ENCODE peak calls at places on chromosomes 7 and 10, in four cellular contexts. F, B, Q and X are unnamed samples.

GRCh38 chr10:108735380-108735779 is 1187.9 kb downstream of the XPNPEP1 start:
- DNase-seq in F (no peak), B (no peak), Q (no peak), X (no peak)

GRCh38 chr7:26091933-26092332 is 60.1 kb upstream of the NFE2L3 start:
- DNase-seq in F (peak), B (no peak), Q (no peak), X (no peak)

GRCh38 chr7:119944601-119944972 is 328.4 kb upstream of the KCND2 start:
- DNase-seq in F (no peak), B (no peak), Q (no peak), X (no peak)

GRCh38 chr7:43443380-43443779 is 139.5 kb upstream of the STK17A start:
- DNase-seq in F (no peak), B (no peak), Q (no peak), X (no peak)

GRCh38 chr7:113652501-113652900 is 266.3 kb downstream of the PPP1R3A start:
- DNase-seq in F (no peak), B (no peak), Q (no peak), X (no peak)

GRCh38 chr7:133051066-133051465 is 30.8 kb downstream of the CHCHD3 start:
- DNase-seq in F (no peak), B (no peak), Q (no peak), X (no peak)

GRCh38 chr7:6616854-6617643 is 1.6 kb downstream of the ZNF853 start:
- DNase-seq in F (no peak), B (no peak), Q (no peak), X (no peak)

GRCh38 chr10:133134411-133135115 is 25.5 kb upstream of the KNDC1 start:
- DNase-seq in F (no peak), B (no peak), Q (peak), X (no peak)

GRCh38 chr10:125985557-125986246 is 89.3 kb downstream of the FANK1 start:
- DNase-seq in F (no peak), B (no peak), Q (no peak), X (no peak)

GRCh38 chr10:77710081-77710551 is 72.5 kb upstream of the KCNMA1 start:
- DNase-seq in F (no peak), B (no peak), Q (no peak), X (no peak)
- TF ChIP-seq EP300 in F (no peak), B (no peak), Q (no peak), X (no peak)

GRCh38 chr10:114521250-114521649 is 116.9 kb upstream of the AFAP1L2 start:
- DNase-seq in F (no peak), B (no peak), Q (no peak), X (no peak)

GRCh38 chr10:114523876-114524275 is 119.6 kb upstream of the AFAP1L2 start:
- DNase-seq in F (no peak), B (no peak), Q (no peak), X (no peak)

GRCh38 chr10:114526112-114526496 is 121.8 kb upstream of the AFAP1L2 start:
- DNase-seq in F (no peak), B (no peak), Q (no peak), X (no peak)

GRCh38 chr10:114525368-114525949 is 121.2 kb upstream of the AFAP1L2 start:
- DNase-seq in F (no peak), B (no peak), Q (no peak), X (no peak)

GRCh38 chr10:114526497-114527238 is 122.4 kb upstream of the AFAP1L2 start:
- DNase-seq in F (peak), B (peak), Q (peak), X (peak)
- TF ChIP-seq EP300 in F (no peak), B (no peak), Q (no peak), X (no peak)

GRCh38 chr10:114874827-114875541 is 53.4 kb downstream of the FHIP2A start:
- DNase-seq in F (no peak), B (no peak), Q (no peak), X (no peak)

GRCh38 chr10:114872519-114873087 is 51.0 kb downstream of the FHIP2A start:
- DNase-seq in F (no peak), B (no peak), Q (no peak), X (no peak)

GRCh38 chr10:114868801-114869200 is 47.2 kb downstream of the FHIP2A start:
- DNase-seq in F (no peak), B (no peak), Q (no peak), X (no peak)

GRCh38 chr10:114867365-114867764 is 45.8 kb downstream of the FHIP2A start:
- DNase-seq in F (no peak), B (no peak), Q (no peak), X (no peak)

DNA sequence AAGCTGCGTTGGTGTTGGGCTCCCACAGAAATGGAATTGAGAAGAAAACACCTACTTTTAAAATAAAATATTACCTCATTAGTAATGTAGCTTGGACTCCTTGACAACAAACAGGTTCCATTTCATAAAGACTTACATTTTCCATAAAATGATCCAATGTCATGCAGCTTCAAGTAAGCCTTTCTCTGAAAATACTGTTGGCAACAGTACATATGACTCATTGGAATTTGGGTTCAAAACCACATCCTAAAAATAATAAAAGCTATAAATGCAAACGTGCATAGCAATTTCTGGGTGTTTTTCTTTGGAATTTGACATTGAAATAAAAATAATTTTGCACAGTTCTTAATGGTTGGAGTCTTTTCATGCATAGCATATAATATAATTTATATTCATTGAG is 47.9 kb downstream of the FHIP2A start:
- DNase-seq in F (no peak), B (no peak), Q (no peak), X (no peak)
- TF ChIP-seq EP300 in F (no peak), B (no peak), Q (no peak), X (no peak)

GRCh38 chr10:29634764-29635625 is at the start of gene SVIL:
- DNase-seq in F (no peak), B (peak), Q (peak), X (peak)
- TF ChIP-seq EP300 in F (no peak), B (peak), Q (peak), X (no peak)

DNA sequence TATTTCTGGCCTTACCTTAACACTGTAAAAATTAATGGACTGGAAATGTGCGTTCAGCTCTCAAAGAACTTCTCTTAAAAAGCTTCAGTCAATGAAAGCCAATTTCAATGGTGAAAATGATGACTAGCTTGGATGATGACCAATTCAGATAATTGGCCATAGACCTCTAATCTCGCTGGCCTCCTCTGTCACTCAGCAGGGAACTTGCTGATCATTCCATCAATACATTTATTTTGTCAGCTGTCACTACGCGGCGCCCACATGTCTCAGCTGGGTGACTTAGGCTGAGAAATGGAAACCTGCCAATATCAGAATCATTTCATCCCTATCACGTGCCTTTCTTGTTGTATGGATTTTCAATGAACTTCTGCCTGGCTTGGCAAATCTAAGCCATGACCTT is 673.0 kb upstream of the AUTS2 start:
- DNase-seq in F (no peak), B (no peak), Q (no peak), X (no peak)
- TF ChIP-seq EP300 in F (no peak), B (no peak), Q (no peak), X (no peak)

GRCh38 chr7:148483515-148483914 is 107.1 kb upstream of the C7orf33 start:
- DNase-seq in F (no peak), B (no peak), Q (no peak), X (no peak)

GRCh38 chr7:148480479-148481146 is 110.0 kb upstream of the C7orf33 start:
- DNase-seq in F (no peak), B (no peak), Q (no peak), X (no peak)

GRCh38 chr7:148481147-148481526 is 109.4 kb upstream of the C7orf33 start:
- DNase-seq in F (no peak), B (no peak), Q (no peak), X (no peak)

GRCh38 chr7:148483941-148484340 is 106.6 kb upstream of the C7orf33 start:
- DNase-seq in F (no peak), B (no peak), Q (no peak), X (no peak)

DNA sequence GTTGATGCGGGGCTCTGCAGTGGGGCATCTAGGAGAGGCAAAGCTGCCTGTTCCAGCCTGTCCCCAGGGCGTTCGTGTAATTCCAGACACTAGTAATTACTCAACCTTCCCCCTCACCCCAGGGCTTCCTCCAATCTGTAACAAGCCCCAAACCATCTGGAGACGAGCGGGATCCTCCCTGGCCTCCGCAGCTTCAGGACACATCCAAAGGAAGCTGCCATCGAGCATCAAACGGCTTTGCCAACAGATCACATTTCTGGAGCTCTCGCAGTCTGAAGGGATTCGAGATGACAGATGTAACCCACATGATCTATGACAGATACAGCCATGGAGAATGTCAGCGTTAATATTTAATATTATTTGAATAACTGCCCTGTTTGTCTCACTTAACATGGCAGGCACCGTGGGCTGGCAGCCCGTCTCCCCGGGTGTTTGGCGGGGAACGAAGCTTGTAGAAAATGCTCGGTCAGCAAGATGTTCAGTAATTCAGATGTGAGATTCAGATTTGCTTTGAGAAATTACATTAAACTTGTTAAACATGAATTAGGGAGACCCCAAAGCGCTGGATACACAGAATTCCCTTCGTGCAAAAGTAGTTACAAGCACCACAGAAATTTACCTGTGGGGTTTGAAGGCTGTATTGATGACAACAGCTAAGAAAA is 108.5 kb upstream of the C7orf33 start:
- DNase-seq in F (no peak), B (no peak), Q (no peak), X (no peak)
- TF ChIP-seq EP300 in F (no peak), B (no peak), Q (no peak), X (no peak)

GRCh38 chr10:7671121-7671520 is 4.4 kb upstream of the ITIH5 start:
- DNase-seq in F (no peak), B (no peak), Q (no peak), X (no peak)
- TF ChIP-seq EP300 in F (no peak), B (no peak), Q (no peak), X (no peak)

DNA sequence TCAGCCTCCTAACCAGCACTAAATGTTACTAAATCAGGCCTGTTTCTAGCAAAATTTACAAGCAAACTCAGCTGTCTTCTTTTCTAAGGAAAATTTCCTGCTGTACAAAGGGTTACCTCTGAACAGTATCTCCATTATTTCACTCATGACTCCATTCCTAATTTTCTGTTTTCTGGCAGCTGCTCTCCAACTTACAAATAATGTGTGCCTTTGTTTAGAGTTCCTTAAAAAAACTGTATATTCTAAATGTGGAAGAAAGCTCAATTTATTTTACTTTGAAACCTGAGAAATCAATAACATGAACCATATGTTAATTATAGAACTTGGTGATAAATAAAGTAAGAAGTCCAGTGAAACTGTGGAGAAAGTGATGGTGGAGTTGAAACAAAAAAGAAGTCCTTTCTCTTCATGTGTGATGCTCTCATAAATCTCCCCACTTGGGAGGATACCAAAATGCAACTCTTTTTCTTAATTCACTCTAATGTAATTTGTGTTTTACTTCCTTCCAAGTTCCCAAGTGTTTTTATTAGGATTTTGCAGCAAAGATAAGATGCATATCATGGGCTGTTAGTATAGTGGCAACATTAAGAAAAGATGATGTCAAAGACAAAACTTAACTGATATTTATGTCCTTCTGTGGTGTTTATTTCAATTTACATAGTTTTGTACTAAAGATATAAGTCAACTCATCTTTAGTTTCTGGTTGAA is 74.8 kb downstream of the CDK6 start:
- DNase-seq in F (no peak), B (no peak), Q (no peak), X (no peak)
- TF ChIP-seq EP300 in F (no peak), B (no peak), Q (no peak), X (no peak)